ENCODE peak calls at places on chromosomes 3 and 15, in seven cellular contexts. H is WERI-Rb-1, A is heart right ventricle, K is kidney, I is ovary, L is IMR-90, C is breast epithelium. T is an unnamed sample.

GRCh38 chr15:51089041-51089440 is 5.7 kb downstream of the TNFAIP8L3 start:
- DNase-seq in H (no peak), A (no peak), K (no peak), I (no peak), L (no peak), C (no peak), T (no peak)

GRCh38 chr15:81182031-81182745 is 14.5 kb upstream of the IL16 start:
- DNase-seq in H (no peak), A (no peak), K (no peak), I (no peak), L (peak; percentile 36), C (no peak), T (no peak)

GRCh38 chr15:36422631-36423030 is 156.8 kb upstream of the CDIN1 start:
- DNase-seq in H (no peak), A (no peak), K (no peak), I (no peak), L (no peak), C (no peak), T (no peak)

GRCh38 chr3:72903004-72903403 is 15.2 kb downstream of the GXYLT2 start:
- DNase-seq in H (no peak), A (no peak), K (no peak), I (no peak), L (peak; percentile 93), C (no peak), T (no peak)

GRCh38 chr15:97961067-97961954 is 808 bp downstream of the ARRDC4 start:
- DNase-seq in H (no peak), A (peak; percentile 62), K (peak; percentile 91), I (peak; percentile 65), L (peak; percentile 4), C (peak; percentile 54), T (no peak)

GRCh38 chr3:151318946-151319345 is 2.3 kb upstream of the GPR87 start:
- DNase-seq in H (no peak), A (no peak), K (no peak), I (no peak), L (no peak), C (no peak), T (no peak)

GRCh38 chr15:73964736-73965093 is 27.4 kb downstream of the STOML1 start:
- DNase-seq in H (peak; percentile 87), A (peak; percentile 87), K (peak; percentile 89), I (peak; percentile 78), L (peak; percentile 72), C (peak; percentile 76), T (no peak)

GRCh38 chr15:20358066-20358780 is 183.4 kb downstream of the GOLGA6L6 start:
- DNase-seq in H (peak; percentile 93), A (peak; percentile 34), K (peak; percentile 86), I (no peak), L (no peak), C (peak; percentile 49), T (no peak)

GRCh38 chr3:127067116-127067910 is 84.4 kb downstream of the PLXNA1 start:
- DNase-seq in H (no peak), A (no peak), K (peak; percentile 39), I (no peak), L (no peak), C (no peak), T (no peak)

GRCh38 chr3:28544236-28544635 is 195.6 kb upstream of the AZI2 start:
- DNase-seq in H (no peak), A (no peak), K (no peak), I (no peak), L (no peak), C (no peak), T (no peak)

GRCh38 chr15:84604804-84605203 is 4.0 kb downstream of the ZSCAN2 start:
- DNase-seq in H (no peak), A (no peak), K (no peak), I (no peak), L (peak; percentile 5), C (no peak), T (peak; percentile 56)

GRCh38 chr3:64016941-64017620 is 6.2 kb downstream of the PSMD6 start:
- DNase-seq in H (no peak), A (no peak), K (no peak), I (no peak), L (no peak), C (no peak), T (no peak)

GRCh38 chr3:64022451-64023186 is 675 bp downstream of the PSMD6 start:
- DNase-seq in H (no peak), A (no peak), K (peak; percentile 62), I (no peak), L (no peak), C (no peak), T (peak; percentile 9)

GRCh38 chr3:64019879-64020278 is 3.4 kb downstream of the PSMD6 start:
- DNase-seq in H (no peak), A (no peak), K (no peak), I (no peak), L (no peak), C (no peak), T (no peak)

GRCh38 chr3:64023187-64023860 is at the start of gene PSMD6:
- DNase-seq in H (peak; percentile 91), A (peak; percentile 92), K (peak; percentile 96), I (peak; percentile 89), L (peak; percentile 79), C (peak; percentile 86), T (peak; percentile 94)

GRCh38 chr3:64019271-64019670 is 4.0 kb downstream of the PSMD6 start:
- DNase-seq in H (no peak), A (no peak), K (no peak), I (no peak), L (no peak), C (no peak), T (no peak)
- H3K36me3 ChIP-seq in H (peaks cover 72% of the 10 kb centered on the region), A (no peaks in the 10 kb centered on the region), K (peaks cover 17% of the 10 kb centered on the region), I (no peaks in the 10 kb centered on the region), L (peaks cover 22% of the 10 kb centered on the region), C (peaks cover 9% of the 10 kb centered on the region), T (peaks cover 8% of the 10 kb centered on the region)

GRCh38 chr3:87791248-87792027 is 267.4 kb downstream of the CGGBP1 start:
- DNase-seq in H (no peak), A (no peak), K (no peak), I (no peak), L (no peak), C (no peak), T (no peak)

GRCh38 chr3:87793322-87793877 is 265.4 kb downstream of the CGGBP1 start:
- DNase-seq in H (no peak), A (no peak), K (no peak), I (no peak), L (no peak), C (no peak), T (no peak)

GRCh38 chr3:87788516-87788915 is 270.3 kb downstream of the CGGBP1 start:
- DNase-seq in H (no peak), A (no peak), K (no peak), I (no peak), L (no peak), C (no peak), T (no peak)

GRCh38 chr3:87792532-87793321 is 266.1 kb downstream of the CGGBP1 start:
- DNase-seq in H (peak; percentile 13), A (peak; percentile 13), K (peak; percentile 69), I (no peak), L (no peak), C (no peak), T (no peak)

GRCh38 chr3:87792193-87792531 is 266.6 kb downstream of the CGGBP1 start:
- DNase-seq in H (no peak), A (no peak), K (no peak), I (no peak), L (no peak), C (no peak), T (no peak)
- H3K4me3 ChIP-seq in H (peak overlapping the region; percentile 24), A (peak overlapping the region; percentile 47), K (peak overlapping the region; percentile 48), I (peak overlapping the region; percentile 28), L (no peak overlapping the region), C (peak overlapping the region; percentile 75), T (no peak overlapping the region)

GRCh38 chr3:179653106-179653776 is 401 bp downstream of the USP13 start:
- DNase-seq in H (peak; percentile 71), A (peak; percentile 78), K (peak; percentile 91), I (peak; percentile 79), L (peak; percentile 82), C (peak; percentile 66), T (peak; percentile 84)
- TF ChIP-seq CTCF in H (peak; percentile 0), A (no peak), K (no peak), I (no peak), L (peak; percentile 24), C (no peak), T (no peak)

GRCh38 chr15:79316864-79317263 is 6.0 kb downstream of the TMED3 start:
- DNase-seq in H (no peak), A (no peak), K (no peak), I (no peak), L (no peak), C (no peak), T (no peak)

GRCh38 chr15:79311901-79312553 is 1.1 kb downstream of the TMED3 start:
- DNase-seq in H (no peak), A (no peak), K (no peak), I (no peak), L (no peak), C (no peak), T (peak; percentile 25)

GRCh38 chr15:79314811-79315210 is 3.9 kb downstream of the TMED3 start:
- DNase-seq in H (no peak), A (no peak), K (no peak), I (no peak), L (no peak), C (peak; percentile 88), T (no peak)

GRCh38 chr15:79314186-79314585 is 3.3 kb downstream of the TMED3 start:
- DNase-seq in H (no peak), A (no peak), K (no peak), I (no peak), L (no peak), C (no peak), T (no peak)

DNA sequence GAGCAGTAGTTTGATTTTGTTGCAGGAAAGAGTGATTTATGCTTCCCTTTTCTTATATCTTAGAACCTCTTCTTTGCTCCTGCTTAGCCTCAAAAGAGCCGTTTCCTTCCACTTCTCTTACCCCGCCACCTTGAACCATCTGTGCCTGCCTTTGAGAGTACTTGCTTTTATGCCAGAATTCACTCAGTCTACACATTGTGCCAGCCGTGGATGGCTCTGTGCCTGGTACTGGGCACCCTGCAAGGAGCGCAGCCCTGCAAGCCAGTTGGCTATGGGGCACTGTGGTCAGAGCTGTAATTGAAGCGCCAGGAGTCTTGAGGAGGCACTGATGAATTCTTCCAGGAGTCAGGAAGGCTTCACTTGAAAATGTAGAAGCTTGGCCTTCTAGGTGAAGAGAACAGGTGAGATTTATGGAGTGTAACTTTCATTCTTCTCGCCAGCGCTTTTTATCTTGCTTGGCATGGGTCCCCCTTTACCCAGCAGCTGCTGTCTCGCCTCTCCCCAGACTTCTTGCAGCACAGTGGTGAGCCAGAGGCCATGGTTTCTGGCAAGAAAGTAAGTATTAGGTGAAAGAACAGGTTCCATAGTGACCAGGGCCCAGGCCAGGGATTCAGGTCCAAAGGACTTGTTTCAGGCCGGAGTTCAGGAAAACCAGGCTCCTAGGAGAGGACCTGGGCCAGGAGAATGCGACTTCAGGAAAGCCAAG is 4.9 kb downstream of the TMED3 start:
- DNase-seq in H (no peak), A (peak; percentile 54), K (no peak), I (no peak), L (no peak), C (no peak), T (no peak)
- H3K36me3 ChIP-seq in H (peaks cover 67% of the 10 kb centered on the region), A (no peaks in the 10 kb centered on the region), K (peaks cover 13% of the 10 kb centered on the region), I (no peaks in the 10 kb centered on the region), L (peaks cover 58% of the 10 kb centered on the region), C (no peaks in the 10 kb centered on the region), T (peaks cover 33% of the 10 kb centered on the region)

GRCh38 chr15:67307889-67308597 is 53.5 kb downstream of the IQCH start:
- DNase-seq in H (no peak), A (no peak), K (no peak), I (no peak), L (no peak), C (no peak), T (no peak)
- H3K4me3 ChIP-seq in H (no peak overlapping the region), A (no peak overlapping the region), K (no peak overlapping the region), I (no peak overlapping the region), L (no peak overlapping the region), C (no peak overlapping the region), T (no peak overlapping the region)